ENCODE peak calls at places on chromosomes 2 and 18, in nine cellular contexts. One of them, this sample, is unnamed. For H3K4me1 and H3K36me3, the result is how much of the 10 kb centered on the place peaks cover.

GRCh38 chr2:70887550-70888229 is 48.0 kb upstream of the ATP6V1B1 start:
- DNase-seq in heart left ventricle: no peak
- DNase-seq in heart right ventricle: peak
- DNase-seq in Karpas-422: no peak
- DNase-seq in fibroblast of lung: no peak
- DNase-seq in stomach: peak
- DNase-seq in HepG2: no peak
- DNase-seq in uterus: no peak
- DNase-seq in right lobe of liver: no peak
- DNase-seq in this sample: peak

GRCh38 chr2:168683996-168684395 is 118.4 kb upstream of the NOSTRIN start:
- DNase-seq in uterus: no peak
- DNase-seq in HepG2: peak
- DNase-seq in fibroblast of lung: no peak
- DNase-seq in heart right ventricle: no peak
- DNase-seq in stomach: no peak
- DNase-seq in heart left ventricle: no peak
- DNase-seq in right lobe of liver: no peak
- DNase-seq in Karpas-422: no peak
- DNase-seq in this sample: no peak

GRCh38 chr2:101219281-101219680 is 33.4 kb upstream of the CNOT11 start:
- DNase-seq in fibroblast of lung: no peak
- DNase-seq in stomach: no peak
- DNase-seq in heart left ventricle: no peak
- DNase-seq in HepG2: no peak
- DNase-seq in Karpas-422: no peak
- DNase-seq in heart right ventricle: no peak
- DNase-seq in uterus: no peak
- DNase-seq in right lobe of liver: no peak
- DNase-seq in this sample: no peak

GRCh38 chr2:165239230-165239629 is at the start of gene SCN2A:
- DNase-seq in fibroblast of lung: peak
- DNase-seq in right lobe of liver: no peak
- DNase-seq in heart left ventricle: no peak
- DNase-seq in uterus: no peak
- DNase-seq in stomach: no peak
- DNase-seq in HepG2: peak
- DNase-seq in heart right ventricle: no peak
- DNase-seq in Karpas-422: peak
- DNase-seq in this sample: no peak

GRCh38 chr2:105912081-105912480 is 167.4 kb downstream of the NCK2 start:
- DNase-seq in HepG2: no peak
- DNase-seq in uterus: no peak
- DNase-seq in heart right ventricle: no peak
- DNase-seq in Karpas-422: no peak
- DNase-seq in stomach: no peak
- DNase-seq in fibroblast of lung: no peak
- DNase-seq in right lobe of liver: no peak
- DNase-seq in heart left ventricle: no peak
- DNase-seq in this sample: no peak

GRCh38 chr2:232447638-232448472 is 8.1 kb upstream of the ALPI start:
- DNase-seq in heart right ventricle: no peak
- DNase-seq in heart left ventricle: no peak
- DNase-seq in fibroblast of lung: peak
- DNase-seq in stomach: no peak
- DNase-seq in uterus: no peak
- DNase-seq in Karpas-422: no peak
- DNase-seq in right lobe of liver: peak
- DNase-seq in HepG2: no peak
- DNase-seq in this sample: peak

GRCh38 chr18:13179566-13180113 is 38.9 kb upstream of the LDLRAD4 start:
- DNase-seq in HepG2: peak
- DNase-seq in heart left ventricle: no peak
- DNase-seq in stomach: no peak
- DNase-seq in uterus: no peak
- DNase-seq in right lobe of liver: peak
- DNase-seq in fibroblast of lung: no peak
- DNase-seq in Karpas-422: no peak
- DNase-seq in heart right ventricle: no peak
- DNase-seq in this sample: no peak

GRCh38 chr2:142140434-142140845 is 9.6 kb upstream of the LRP1B start:
- DNase-seq in Karpas-422: peak
- DNase-seq in HepG2: peak
- DNase-seq in right lobe of liver: no peak
- DNase-seq in stomach: no peak
- DNase-seq in heart right ventricle: no peak
- DNase-seq in fibroblast of lung: no peak
- DNase-seq in heart left ventricle: no peak
- DNase-seq in uterus: no peak
- DNase-seq in this sample: no peak

GRCh38 chr2:68734688-68735525 is at the start of gene ARHGAP25:
- DNase-seq in heart left ventricle: peak
- DNase-seq in HepG2: no peak
- DNase-seq in heart right ventricle: peak
- DNase-seq in right lobe of liver: no peak
- DNase-seq in uterus: no peak
- DNase-seq in Karpas-422: peak
- DNase-seq in stomach: no peak
- DNase-seq in fibroblast of lung: no peak
- DNase-seq in this sample: no peak

GRCh38 chr2:46352621-46353020 is 55.4 kb downstream of the EPAS1 start:
- DNase-seq in uterus: peak
- DNase-seq in fibroblast of lung: no peak
- DNase-seq in heart left ventricle: peak
- DNase-seq in right lobe of liver: no peak
- DNase-seq in stomach: no peak
- DNase-seq in Karpas-422: no peak
- DNase-seq in heart right ventricle: peak
- DNase-seq in HepG2: no peak
- DNase-seq in this sample: peak

GRCh38 chr2:46347649-46348280 is 50.6 kb downstream of the EPAS1 start:
- DNase-seq in uterus: no peak
- DNase-seq in right lobe of liver: no peak
- DNase-seq in fibroblast of lung: no peak
- DNase-seq in heart right ventricle: no peak
- DNase-seq in heart left ventricle: no peak
- DNase-seq in HepG2: no peak
- DNase-seq in stomach: no peak
- DNase-seq in Karpas-422: no peak
- DNase-seq in this sample: no peak

GRCh38 chr2:46351388-46352141 is 54.4 kb downstream of the EPAS1 start:
- DNase-seq in heart left ventricle: peak
- DNase-seq in stomach: peak
- DNase-seq in heart right ventricle: peak
- DNase-seq in HepG2: no peak
- DNase-seq in uterus: peak
- DNase-seq in right lobe of liver: no peak
- DNase-seq in fibroblast of lung: no peak
- DNase-seq in Karpas-422: no peak
- DNase-seq in this sample: peak

GRCh38 chr2:46349115-46349547 is 51.9 kb downstream of the EPAS1 start:
- DNase-seq in right lobe of liver: no peak
- DNase-seq in fibroblast of lung: no peak
- DNase-seq in heart right ventricle: no peak
- DNase-seq in uterus: no peak
- DNase-seq in heart left ventricle: no peak
- DNase-seq in HepG2: peak
- DNase-seq in stomach: no peak
- DNase-seq in Karpas-422: no peak
- DNase-seq in this sample: no peak

DNA sequence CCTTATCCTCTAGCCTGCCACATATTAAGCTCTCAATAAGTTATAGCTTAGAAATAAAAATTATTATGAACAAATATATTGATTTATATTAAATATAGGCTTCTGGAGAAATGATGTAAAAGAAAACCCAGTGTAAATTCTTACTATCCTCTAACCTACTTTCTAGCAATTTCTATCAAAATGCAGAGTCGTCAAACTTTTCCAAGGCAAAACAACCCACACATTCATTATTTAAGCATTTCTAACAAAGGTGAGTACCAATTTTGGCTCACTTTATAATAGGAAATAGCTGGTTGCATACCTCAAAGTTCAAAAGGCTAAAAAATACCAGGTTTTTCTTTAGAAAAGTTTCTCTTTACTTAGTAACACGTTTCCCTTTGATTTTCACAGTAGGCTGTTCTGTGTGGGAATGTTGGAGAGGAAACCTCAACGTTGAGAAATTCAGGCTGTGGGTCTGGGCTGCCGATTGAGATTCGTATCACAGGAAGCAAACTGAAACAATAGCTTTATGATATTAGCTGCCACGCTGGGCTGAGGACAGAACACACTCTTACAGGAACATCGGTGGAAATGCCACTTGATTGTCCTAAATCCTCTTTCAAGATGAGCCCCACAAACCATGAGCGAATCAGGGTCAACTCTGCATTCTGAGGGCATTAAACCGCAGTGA is 53.0 kb downstream of the EPAS1 start:
- DNase-seq in right lobe of liver: no peak
- DNase-seq in uterus: no peak
- DNase-seq in HepG2: no peak
- DNase-seq in fibroblast of lung: peak
- DNase-seq in Karpas-422: no peak
- DNase-seq in stomach: no peak
- DNase-seq in heart right ventricle: peak
- DNase-seq in heart left ventricle: no peak
- DNase-seq in this sample: no peak
- H3K4me1 ChIP-seq in right lobe of liver: under half
- H3K4me1 ChIP-seq in uterus: under half
- H3K4me1 ChIP-seq in HepG2: under half
- H3K4me1 ChIP-seq in fibroblast of lung: under half
- H3K4me1 ChIP-seq in Karpas-422: under half
- H3K4me1 ChIP-seq in stomach: under half
- H3K4me1 ChIP-seq in heart right ventricle: half or more
- H3K4me1 ChIP-seq in heart left ventricle: under half
- H3K4me1 ChIP-seq in this sample: under half

GRCh38 chr2:133459590-133459989 is 108.7 kb downstream of the NCKAP5 start:
- DNase-seq in stomach: no peak
- DNase-seq in fibroblast of lung: peak
- DNase-seq in HepG2: no peak
- DNase-seq in heart left ventricle: no peak
- DNase-seq in heart right ventricle: no peak
- DNase-seq in uterus: no peak
- DNase-seq in right lobe of liver: no peak
- DNase-seq in Karpas-422: no peak
- DNase-seq in this sample: no peak

GRCh38 chr2:133456971-133457370 is 111.3 kb downstream of the NCKAP5 start:
- DNase-seq in Karpas-422: no peak
- DNase-seq in uterus: no peak
- DNase-seq in heart right ventricle: no peak
- DNase-seq in stomach: no peak
- DNase-seq in heart left ventricle: no peak
- DNase-seq in fibroblast of lung: no peak
- DNase-seq in HepG2: no peak
- DNase-seq in right lobe of liver: no peak
- DNase-seq in this sample: no peak

GRCh38 chr2:133456156-133456555 is 112.1 kb downstream of the NCKAP5 start:
- DNase-seq in heart left ventricle: no peak
- DNase-seq in uterus: no peak
- DNase-seq in fibroblast of lung: no peak
- DNase-seq in right lobe of liver: no peak
- DNase-seq in stomach: no peak
- DNase-seq in Karpas-422: no peak
- DNase-seq in HepG2: no peak
- DNase-seq in heart right ventricle: no peak
- DNase-seq in this sample: no peak

GRCh38 chr2:133458280-133458679 is 110.0 kb downstream of the NCKAP5 start:
- DNase-seq in Karpas-422: no peak
- DNase-seq in heart right ventricle: no peak
- DNase-seq in stomach: no peak
- DNase-seq in heart left ventricle: no peak
- DNase-seq in uterus: no peak
- DNase-seq in HepG2: no peak
- DNase-seq in right lobe of liver: no peak
- DNase-seq in fibroblast of lung: peak
- DNase-seq in this sample: no peak

GRCh38 chr2:133457862-133458261 is 110.4 kb downstream of the NCKAP5 start:
- DNase-seq in HepG2: no peak
- DNase-seq in heart right ventricle: no peak
- DNase-seq in fibroblast of lung: no peak
- DNase-seq in right lobe of liver: no peak
- DNase-seq in Karpas-422: no peak
- DNase-seq in heart left ventricle: no peak
- DNase-seq in stomach: no peak
- DNase-seq in uterus: no peak
- DNase-seq in this sample: no peak
- H3K36me3 ChIP-seq in HepG2: under half
- H3K36me3 ChIP-seq in heart right ventricle: under half
- H3K36me3 ChIP-seq in fibroblast of lung: under half
- H3K36me3 ChIP-seq in right lobe of liver: under half
- H3K36me3 ChIP-seq in Karpas-422: under half
- H3K36me3 ChIP-seq in heart left ventricle: under half
- H3K36me3 ChIP-seq in stomach: under half
- H3K36me3 ChIP-seq in uterus: under half
- H3K36me3 ChIP-seq in this sample: under half

GRCh38 chr18:33664528-33664927 is 86.5 kb downstream of the ASXL3 start:
- DNase-seq in fibroblast of lung: no peak
- DNase-seq in HepG2: no peak
- DNase-seq in heart right ventricle: no peak
- DNase-seq in Karpas-422: no peak
- DNase-seq in right lobe of liver: no peak
- DNase-seq in stomach: no peak
- DNase-seq in uterus: no peak
- DNase-seq in heart left ventricle: no peak
- DNase-seq in this sample: no peak
- H3K4me1 ChIP-seq in fibroblast of lung: under half
- H3K4me1 ChIP-seq in HepG2: under half
- H3K4me1 ChIP-seq in heart right ventricle: under half
- H3K4me1 ChIP-seq in Karpas-422: under half
- H3K4me1 ChIP-seq in right lobe of liver: under half
- H3K4me1 ChIP-seq in stomach: under half
- H3K4me1 ChIP-seq in uterus: under half
- H3K4me1 ChIP-seq in heart left ventricle: under half
- H3K4me1 ChIP-seq in this sample: under half

GRCh38 chr2:172484253-172484652 is 56.9 kb downstream of the ITGA6 start:
- DNase-seq in fibroblast of lung: peak
- DNase-seq in right lobe of liver: no peak
- DNase-seq in uterus: no peak
- DNase-seq in Karpas-422: peak
- DNase-seq in HepG2: peak
- DNase-seq in stomach: no peak
- DNase-seq in heart left ventricle: no peak
- DNase-seq in heart right ventricle: no peak
- DNase-seq in this sample: no peak

GRCh38 chr2:172481507-172482262 is 54.3 kb downstream of the ITGA6 start:
- DNase-seq in heart right ventricle: no peak
- DNase-seq in HepG2: no peak
- DNase-seq in right lobe of liver: no peak
- DNase-seq in heart left ventricle: no peak
- DNase-seq in uterus: no peak
- DNase-seq in stomach: no peak
- DNase-seq in Karpas-422: no peak
- DNase-seq in fibroblast of lung: no peak
- DNase-seq in this sample: no peak

GRCh38 chr2:172484706-172485105 is 57.3 kb downstream of the ITGA6 start:
- DNase-seq in heart right ventricle: no peak
- DNase-seq in right lobe of liver: no peak
- DNase-seq in stomach: no peak
- DNase-seq in uterus: no peak
- DNase-seq in Karpas-422: no peak
- DNase-seq in heart left ventricle: no peak
- DNase-seq in HepG2: no peak
- DNase-seq in fibroblast of lung: no peak
- DNase-seq in this sample: no peak

GRCh38 chr2:172478353-172478752 is 51.0 kb downstream of the ITGA6 start:
- DNase-seq in heart left ventricle: no peak
- DNase-seq in HepG2: no peak
- DNase-seq in fibroblast of lung: no peak
- DNase-seq in stomach: no peak
- DNase-seq in heart right ventricle: no peak
- DNase-seq in uterus: no peak
- DNase-seq in Karpas-422: no peak
- DNase-seq in right lobe of liver: no peak
- DNase-seq in this sample: no peak

GRCh38 chr2:172480301-172481218 is 53.2 kb downstream of the ITGA6 start:
- DNase-seq in Karpas-422: no peak
- DNase-seq in fibroblast of lung: peak
- DNase-seq in heart right ventricle: peak
- DNase-seq in right lobe of liver: no peak
- DNase-seq in stomach: no peak
- DNase-seq in heart left ventricle: peak
- DNase-seq in uterus: peak
- DNase-seq in HepG2: peak
- DNase-seq in this sample: peak
- H3K36me3 ChIP-seq in Karpas-422: under half
- H3K36me3 ChIP-seq in fibroblast of lung: under half
- H3K36me3 ChIP-seq in heart right ventricle: under half
- H3K36me3 ChIP-seq in right lobe of liver: under half
- H3K36me3 ChIP-seq in stomach: under half
- H3K36me3 ChIP-seq in heart left ventricle: under half
- H3K36me3 ChIP-seq in uterus: under half
- H3K36me3 ChIP-seq in HepG2: under half
- H3K36me3 ChIP-seq in this sample: under half

This sample was measured in kidney.